ENCODE peak calls at places on chromosomes 7 and 10, in five cellular contexts. One of them, this sample, is unnamed.

GRCh38 chr10:22229756-22230330 is 12.0 kb upstream of the EBLN1 start:
- DNase-seq in WTC11: no peak
- DNase-seq in CD14-positive monocyte: no peak
- DNase-seq in thyroid gland: no peak
- DNase-seq in HFFc6: no peak
- DNase-seq in this sample: no peak

GRCh38 chr7:7970113-7970619 is 1.6 kb downstream of the GLCCI1 start:
- DNase-seq in CD14-positive monocyte: no peak
- DNase-seq in thyroid gland: peak; percentile 40
- DNase-seq in WTC11: no peak
- DNase-seq in HFFc6: no peak
- DNase-seq in this sample: no peak

GRCh38 chr10:79078367-79079073 is 9.8 kb downstream of the ZMIZ1 start:
- DNase-seq in WTC11: no peak
- DNase-seq in CD14-positive monocyte: no peak
- DNase-seq in HFFc6: no peak
- DNase-seq in thyroid gland: no peak
- DNase-seq in this sample: no peak

GRCh38 chr10:114437456-114438292 is 33.4 kb upstream of the AFAP1L2 start:
- DNase-seq in CD14-positive monocyte: no peak
- DNase-seq in WTC11: no peak
- DNase-seq in HFFc6: peak; percentile 37
- DNase-seq in thyroid gland: no peak
- DNase-seq in this sample: no peak

GRCh38 chr7:74061840-74062539 is 21.6 kb upstream of the LIMK1 start:
- DNase-seq in WTC11: no peak
- DNase-seq in HFFc6: peak; percentile 83
- DNase-seq in thyroid gland: peak; percentile 88
- DNase-seq in CD14-positive monocyte: peak; percentile 78
- DNase-seq in this sample: no peak

GRCh38 chr7:11650504-11650903 is 181.5 kb downstream of the THSD7A start:
- DNase-seq in thyroid gland: no peak
- DNase-seq in WTC11: no peak
- DNase-seq in CD14-positive monocyte: no peak
- DNase-seq in HFFc6: no peak
- DNase-seq in this sample: no peak

GRCh38 chr7:35694161-35694783 is 663 bp downstream of the HERPUD2 start:
- DNase-seq in CD14-positive monocyte: peak; percentile 44
- DNase-seq in WTC11: no peak
- DNase-seq in HFFc6: no peak
- DNase-seq in thyroid gland: no peak
- DNase-seq in this sample: peak; percentile 60

GRCh38 chr7:44282601-44283171 is 42.7 kb downstream of the CAMK2B start:
- DNase-seq in WTC11: peak; percentile 7
- DNase-seq in CD14-positive monocyte: peak; percentile 9
- DNase-seq in thyroid gland: peak; percentile 2
- DNase-seq in HFFc6: no peak
- DNase-seq in this sample: no peak

GRCh38 chr7:43879477-43879876 is 10.2 kb upstream of the MRPS24 start:
- DNase-seq in WTC11: no peak
- DNase-seq in HFFc6: peak; percentile 85
- DNase-seq in CD14-positive monocyte: no peak
- DNase-seq in thyroid gland: no peak
- DNase-seq in this sample: no peak

GRCh38 chr10:26475448-26475847 is 37.3 kb downstream of the APBB1IP start:
- DNase-seq in WTC11: no peak
- DNase-seq in HFFc6: no peak
- DNase-seq in thyroid gland: no peak
- DNase-seq in CD14-positive monocyte: no peak
- DNase-seq in this sample: no peak

GRCh38 chr7:111815354-111815753 is 253.1 kb upstream of the IMMP2L start:
- DNase-seq in WTC11: no peak
- DNase-seq in HFFc6: no peak
- DNase-seq in CD14-positive monocyte: no peak
- DNase-seq in thyroid gland: no peak
- DNase-seq in this sample: no peak

DNA sequence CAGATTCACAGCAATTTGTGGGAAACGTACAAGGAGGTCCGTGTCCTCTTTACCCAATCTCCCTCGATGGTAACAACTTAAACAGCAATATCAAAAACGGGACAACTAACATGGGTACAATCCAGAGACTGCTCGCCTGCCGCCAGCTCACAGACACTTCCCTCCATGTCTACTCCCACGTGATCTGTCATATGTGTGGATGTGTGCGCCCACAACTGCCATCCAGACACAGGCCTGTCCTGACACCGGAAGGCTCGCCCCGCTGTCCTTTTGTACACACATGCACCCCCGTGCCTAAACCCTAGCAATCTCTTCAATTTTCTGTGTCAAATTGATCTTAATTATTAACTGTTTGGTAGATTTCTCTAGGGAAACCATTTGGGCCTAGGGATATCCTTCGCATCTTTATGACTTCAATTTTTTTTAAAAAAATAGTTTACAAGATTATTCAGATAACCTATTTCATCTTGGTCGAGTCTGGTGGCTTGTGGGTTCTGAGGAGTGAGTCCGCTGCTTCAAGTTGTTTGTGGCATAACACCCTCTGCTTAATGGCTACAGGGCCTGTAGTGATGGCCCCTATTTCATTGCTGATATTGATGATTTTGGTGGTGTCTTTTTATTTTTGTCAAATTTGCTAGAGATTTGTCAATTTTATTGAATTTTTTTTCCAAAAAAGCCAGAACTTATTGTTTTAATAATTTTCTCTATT is 260.6 kb downstream of the MAD1L1 start:
- DNase-seq in CD14-positive monocyte: no peak
- DNase-seq in WTC11: no peak
- DNase-seq in HFFc6: no peak
- DNase-seq in thyroid gland: no peak
- DNase-seq in this sample: no peak
- TF ChIP-seq CTCF in CD14-positive monocyte: no peak
- TF ChIP-seq CTCF in WTC11: no peak
- TF ChIP-seq CTCF in HFFc6: no peak
- TF ChIP-seq CTCF in thyroid gland: no peak
- TF ChIP-seq CTCF in this sample: no peak

DNA sequence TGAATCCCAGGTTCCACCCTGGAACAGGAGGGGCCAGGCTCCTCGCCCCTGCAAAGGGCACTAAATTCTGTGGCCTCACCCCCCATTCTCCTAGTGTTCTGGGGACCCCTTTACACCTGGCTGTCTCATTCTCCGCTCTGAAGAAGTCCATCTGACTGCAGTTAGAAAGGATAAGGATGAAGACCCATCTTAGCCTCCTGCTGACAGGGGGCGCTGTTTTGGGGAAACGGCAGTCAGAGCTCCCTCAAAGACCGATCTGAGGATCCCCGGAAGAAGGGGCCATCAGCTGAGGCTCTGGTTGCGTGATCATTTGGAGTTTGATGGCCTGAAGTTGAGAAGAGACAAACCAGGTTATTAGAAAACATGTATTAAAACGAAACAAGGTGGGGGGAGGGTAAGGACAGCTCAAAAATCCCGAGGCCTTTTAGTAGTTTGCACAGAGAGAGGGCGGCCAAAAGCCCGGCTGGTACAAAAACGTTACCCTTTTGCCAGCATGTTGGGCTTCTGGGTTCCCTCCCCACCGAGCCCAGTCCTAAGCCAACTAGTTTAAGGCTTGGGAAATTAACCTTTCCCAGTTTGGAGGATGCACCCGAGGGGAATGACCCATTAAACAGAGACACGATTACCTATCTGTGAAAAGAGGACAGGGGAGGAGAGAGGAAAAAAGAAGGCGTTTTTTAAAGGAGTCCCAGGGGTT is 102.8 kb downstream of the CHN2 start:
- DNase-seq in thyroid gland: no peak
- DNase-seq in CD14-positive monocyte: no peak
- DNase-seq in WTC11: peak; percentile 81
- DNase-seq in HFFc6: no peak
- DNase-seq in this sample: peak; percentile 8
- TF ChIP-seq CTCF in thyroid gland: no peak
- TF ChIP-seq CTCF in CD14-positive monocyte: no peak
- TF ChIP-seq CTCF in WTC11: peak; percentile 71
- TF ChIP-seq CTCF in HFFc6: peak; percentile 33
- TF ChIP-seq CTCF in this sample: peak; percentile 36

DNA sequence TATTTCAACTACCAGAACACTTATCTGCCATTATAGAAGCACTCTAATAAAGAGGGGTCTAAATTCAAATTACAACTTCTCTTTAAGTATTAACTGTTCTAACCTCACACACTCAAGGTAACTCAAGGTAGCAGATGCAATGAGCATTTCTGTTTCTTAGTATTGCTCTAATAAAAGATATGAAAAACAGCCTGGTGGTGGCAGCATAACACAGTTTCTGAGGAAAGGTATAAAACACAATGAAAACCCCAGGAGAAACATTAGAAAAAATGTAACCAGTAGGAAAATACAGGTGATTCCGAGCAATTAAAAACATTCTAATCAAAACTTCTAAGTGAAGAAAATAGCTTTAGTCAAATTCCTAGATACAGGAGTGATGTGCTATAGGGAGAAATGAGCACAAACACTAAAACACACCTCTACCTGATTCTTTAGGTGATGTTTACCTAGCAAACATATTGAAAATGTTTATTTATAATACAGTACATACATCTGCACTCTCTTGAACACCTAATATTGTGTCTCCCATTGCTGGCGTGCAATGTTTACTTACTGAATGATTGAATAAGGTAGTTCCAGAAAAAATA is 3.5 kb downstream of the MKRN1 start:
- DNase-seq in thyroid gland: peak; percentile 36
- DNase-seq in WTC11: no peak
- DNase-seq in CD14-positive monocyte: no peak
- DNase-seq in HFFc6: peak; percentile 43
- DNase-seq in this sample: peak; percentile 20
- TF ChIP-seq CTCF in thyroid gland: peak; percentile 37
- TF ChIP-seq CTCF in WTC11: no peak
- TF ChIP-seq CTCF in CD14-positive monocyte: peak; percentile 75
- TF ChIP-seq CTCF in HFFc6: peak; percentile 81
- TF ChIP-seq CTCF in this sample: peak; percentile 74

GRCh38 chr7:79320741-79321473 is 132.6 kb downstream of the MAGI2 start:
- DNase-seq in CD14-positive monocyte: no peak
- DNase-seq in HFFc6: no peak
- DNase-seq in thyroid gland: no peak
- DNase-seq in WTC11: no peak
- DNase-seq in this sample: no peak
- TF ChIP-seq CTCF in CD14-positive monocyte: no peak
- TF ChIP-seq CTCF in HFFc6: peak; percentile 65
- TF ChIP-seq CTCF in thyroid gland: no peak
- TF ChIP-seq CTCF in WTC11: no peak
- TF ChIP-seq CTCF in this sample: no peak

GRCh38 chr7:47483604-47484273 is 98.2 kb downstream of the TNS3 start:
- DNase-seq in WTC11: no peak
- DNase-seq in CD14-positive monocyte: no peak
- DNase-seq in thyroid gland: no peak
- DNase-seq in HFFc6: no peak
- DNase-seq in this sample: no peak

GRCh38 chr7:47485640-47486435 is 96.1 kb downstream of the TNS3 start:
- DNase-seq in thyroid gland: peak; percentile 70
- DNase-seq in CD14-positive monocyte: no peak
- DNase-seq in WTC11: no peak
- DNase-seq in HFFc6: peak; percentile 10
- DNase-seq in this sample: no peak

GRCh38 chr7:47484457-47484856 is 97.5 kb downstream of the TNS3 start:
- DNase-seq in thyroid gland: no peak
- DNase-seq in WTC11: no peak
- DNase-seq in CD14-positive monocyte: no peak
- DNase-seq in HFFc6: no peak
- DNase-seq in this sample: no peak

GRCh38 chr7:47482013-47482761 is 99.7 kb downstream of the TNS3 start:
- DNase-seq in CD14-positive monocyte: peak; percentile 87
- DNase-seq in thyroid gland: no peak
- DNase-seq in HFFc6: peak; percentile 94
- DNase-seq in WTC11: no peak
- DNase-seq in this sample: no peak

GRCh38 chr7:47484923-47485639 is 96.8 kb downstream of the TNS3 start:
- DNase-seq in CD14-positive monocyte: no peak
- DNase-seq in HFFc6: no peak
- DNase-seq in WTC11: no peak
- DNase-seq in thyroid gland: no peak
- DNase-seq in this sample: no peak
- TF ChIP-seq CTCF in CD14-positive monocyte: no peak
- TF ChIP-seq CTCF in HFFc6: no peak
- TF ChIP-seq CTCF in WTC11: no peak
- TF ChIP-seq CTCF in thyroid gland: no peak
- TF ChIP-seq CTCF in this sample: no peak

DNA sequence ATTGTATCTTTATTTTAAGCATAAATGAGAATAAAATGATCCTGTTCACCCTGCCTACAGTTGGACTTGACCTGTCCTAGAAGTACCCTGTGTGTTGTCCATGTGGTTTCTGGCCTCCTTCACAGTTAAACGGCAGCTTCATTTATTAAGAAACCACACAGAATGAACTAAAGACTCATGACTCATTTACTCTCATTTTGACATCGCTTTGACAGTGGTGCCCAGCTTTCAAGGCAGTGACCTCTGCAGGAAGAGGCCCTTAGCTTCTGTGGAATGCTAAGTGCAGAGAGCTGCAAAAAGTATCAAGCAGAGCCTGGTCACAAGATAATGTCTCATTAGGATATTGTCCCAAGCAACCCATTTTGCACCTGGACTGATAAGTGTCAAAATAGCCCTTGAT is 93.4 kb downstream of the AVL9 start:
- DNase-seq in CD14-positive monocyte: no peak
- DNase-seq in HFFc6: peak; percentile 69
- DNase-seq in WTC11: no peak
- DNase-seq in thyroid gland: peak; percentile 23
- DNase-seq in this sample: no peak
- TF ChIP-seq CTCF in CD14-positive monocyte: no peak
- TF ChIP-seq CTCF in HFFc6: peak; percentile 19
- TF ChIP-seq CTCF in WTC11: no peak
- TF ChIP-seq CTCF in thyroid gland: no peak
- TF ChIP-seq CTCF in this sample: no peak

DNA sequence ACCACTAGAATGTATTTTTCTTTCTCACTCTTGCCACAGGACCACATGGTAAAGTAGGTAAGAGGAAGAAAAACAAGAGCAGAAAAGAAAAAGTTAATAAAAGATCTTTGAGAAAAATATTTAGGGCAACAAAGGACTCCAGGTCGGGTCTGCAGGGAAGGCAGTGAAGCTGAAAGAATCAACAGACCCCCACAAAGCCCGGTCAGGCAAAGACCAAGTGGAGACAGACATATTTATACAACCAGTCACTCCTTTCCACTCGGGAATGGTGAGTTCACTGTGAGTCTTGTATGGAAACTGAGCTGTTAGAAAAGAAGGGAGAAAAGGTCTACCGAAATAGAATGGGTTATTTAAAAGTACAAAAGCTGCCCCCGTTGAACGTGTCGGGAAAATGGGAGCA is 28.0 kb downstream of the RSU1 start:
- DNase-seq in HFFc6: no peak
- DNase-seq in thyroid gland: no peak
- DNase-seq in WTC11: no peak
- DNase-seq in CD14-positive monocyte: no peak
- DNase-seq in this sample: no peak
- TF ChIP-seq CTCF in HFFc6: no peak
- TF ChIP-seq CTCF in thyroid gland: no peak
- TF ChIP-seq CTCF in WTC11: no peak
- TF ChIP-seq CTCF in CD14-positive monocyte: no peak
- TF ChIP-seq CTCF in this sample: no peak